ENCODE peak calls at places on chromosomes 13 and 19, in nine cellular contexts. D is NCI-H774, E is upper lobe of right lung, H is iris pigment epithelial cell, Y is progenitor cell of endocrine pancreas, R is NCI-H1105 treated with DMSO at 0.1 percent for 48 hours, I is posterior cingulate gyrus, F is T-helper 1 cell, W is SK-N-SH. J is an unnamed sample.

GRCh38 chr19:56111601-56112312 is 9.3 kb downstream of the ZNF787 start:
- DNase-seq in D (no peak), E (peak; percentile 81), H (no peak), Y (no peak), R (no peak), I (peak; percentile 70), F (no peak), W (peak; percentile 33), J (peak; percentile 88)

GRCh38 chr13:71672527-71672926 is 194.5 kb downstream of the DACH1 start:
- DNase-seq in D (no peak), E (no peak), H (peak; percentile 36), Y (no peak), R (no peak), I (no peak), F (no peak), W (peak; percentile 17), J (no peak)

GRCh38 chr13:37226966-37227365 is 121.5 kb upstream of the CSNK1A1L start:
- DNase-seq in D (no peak), E (no peak), H (peak; percentile 71), Y (no peak), R (no peak), I (no peak), F (no peak), W (no peak), J (no peak)

GRCh38 chr13:43983373-43983772 is 103.7 kb downstream of the LACC1 start:
- DNase-seq in D (no peak), E (no peak), H (no peak), Y (no peak), R (no peak), I (no peak), F (no peak), W (no peak), J (no peak)

GRCh38 chr13:47837906-47838305 is 163.2 kb downstream of the SUCLA2 start:
- DNase-seq in D (no peak), E (no peak), H (no peak), Y (no peak), R (no peak), I (no peak), F (no peak), W (no peak), J (no peak)

GRCh38 chr13:38535271-38535670 is 151.6 kb upstream of the FREM2 start:
- DNase-seq in D (peak; percentile 3), E (no peak), H (no peak), Y (no peak), R (peak; percentile 83), I (no peak), F (no peak), W (no peak), J (no peak)

GRCh38 chr19:8390617-8390981 is 439 bp downstream of the RAB11B start:
- DNase-seq in D (peak; percentile 86), E (peak; percentile 98), H (peak; percentile 89), Y (peak; percentile 96), R (peak; percentile 72), I (peak; percentile 96), F (peak; percentile 87), W (peak; percentile 96), J (peak; percentile 99)

GRCh38 chr19:44641866-44642265 is 1.8 kb upstream of the PVR start:
- DNase-seq in D (no peak), E (no peak), H (no peak), Y (no peak), R (no peak), I (no peak), F (no peak), W (no peak), J (no peak)

GRCh38 chr13:79910869-79911540 is 429.9 kb downstream of the SPRY2 start:
- DNase-seq in D (no peak), E (no peak), H (no peak), Y (no peak), R (no peak), I (no peak), F (no peak), W (no peak), J (no peak)

GRCh38 chr13:83753912-83754624 is 128.2 kb downstream of the SLITRK1 start:
- DNase-seq in D (no peak), E (no peak), H (peak; percentile 55), Y (no peak), R (no peak), I (no peak), F (no peak), W (no peak), J (no peak)

GRCh38 chr19:49186108-49186507 is 28.5 kb downstream of the TRPM4 start:
- DNase-seq in D (no peak), E (no peak), H (no peak), Y (no peak), R (no peak), I (no peak), F (no peak), W (no peak), J (no peak)

GRCh38 chr19:7871530-7872305 is 2.5 kb downstream of the PRR36 start:
- DNase-seq in D (peak; percentile 77), E (peak; percentile 98), H (peak; percentile 92), Y (peak; percentile 82), R (peak; percentile 39), I (peak; percentile 68), F (peak; percentile 80), W (peak; percentile 83), J (peak; percentile 88)

GRCh38 chr19:16301999-16302694 is 22.5 kb upstream of the KLF2 start:
- DNase-seq in D (no peak), E (no peak), H (peak; percentile 33), Y (no peak), R (no peak), I (no peak), F (no peak), W (no peak), J (no peak)

GRCh38 chr13:77860621-77861020 is 58.0 kb downstream of the EDNRB start:
- DNase-seq in D (no peak), E (no peak), H (peak; percentile 67), Y (no peak), R (no peak), I (no peak), F (no peak), W (no peak), J (no peak)

GRCh38 chr13:37348916-37349653 is 243.6 kb upstream of the CSNK1A1L start:
- DNase-seq in D (peak; percentile 5), E (no peak), H (no peak), Y (no peak), R (no peak), I (no peak), F (no peak), W (no peak), J (no peak)

GRCh38 chr13:97933736-97934135 is 19.7 kb upstream of the IPO5 start:
- DNase-seq in D (no peak), E (no peak), H (no peak), Y (no peak), R (no peak), I (no peak), F (no peak), W (no peak), J (no peak)

J was measured in cardiac septum.